ENCODE peak calls at places on chromosomes 13 and 19, in five cellular contexts. Z, I, T, B and J are unnamed samples.

GRCh38 chr19:29285187-29285687 is 72.3 kb upstream of the UQCRFS1 start:
- DNase-seq in Z (no peak), I (no peak), T (no peak), B (no peak), J (no peak)

GRCh38 chr19:55489711-55490477 is 1.7 kb downstream of the SSC5D start:
- DNase-seq in Z (no peak), I (no peak), T (no peak), B (no peak), J (no peak)

GRCh38 chr13:95471960-95472359 is 80.6 kb upstream of the CLDN10 start:
- DNase-seq in Z (no peak), I (no peak), T (no peak), B (no peak), J (no peak)

GRCh38 chr19:11624064-11624463 is 26.8 kb downstream of the ZNF627 start:
- DNase-seq in Z (no peak), I (no peak), T (peak; percentile 49), B (no peak), J (no peak)

GRCh38 chr19:12872941-12873890 is 8.0 kb downstream of the DNASE2 start:
- DNase-seq in Z (no peak), I (no peak), T (peak; percentile 50), B (no peak), J (no peak)

GRCh38 chr19:1066748-1067340 is at the start of gene ARHGAP45:
- DNase-seq in Z (no peak), I (no peak), T (no peak), B (no peak), J (no peak)

GRCh38 chr13:27270594-27271520 is at the start of gene RASL11A:
- DNase-seq in Z (no peak), I (peak; percentile 87), T (no peak), B (peak; percentile 69), J (peak; percentile 43)

GRCh38 chr13:39816936-39817335 is 161.5 kb downstream of the COG6 start:
- DNase-seq in Z (no peak), I (no peak), T (no peak), B (no peak), J (no peak)

GRCh38 chr19:45170146-45171106 is 7.6 kb downstream of the TRAPPC6A start:
- DNase-seq in Z (no peak), I (no peak), T (no peak), B (no peak), J (no peak)

GRCh38 chr19:1750343-1751021 is 2.8 kb upstream of the ONECUT3 start:
- DNase-seq in Z (no peak), I (no peak), T (no peak), B (no peak), J (no peak)

GRCh38 chr13:52371736-52372247 is 34.2 kb downstream of the THSD1 start:
- DNase-seq in Z (no peak), I (no peak), T (no peak), B (no peak), J (no peak)

GRCh38 chr19:46724468-46724867 is 7.6 kb upstream of the PRKD2 start:
- DNase-seq in Z (no peak), I (no peak), T (no peak), B (no peak), J (no peak)

GRCh38 chr13:20475927-20476691 is 49.5 kb downstream of the CRYL1 start:
- DNase-seq in Z (no peak), I (no peak), T (no peak), B (no peak), J (no peak)

GRCh38 chr13:48431431-48431830 is 18.5 kb upstream of the LPAR6 start:
- DNase-seq in Z (no peak), I (no peak), T (no peak), B (no peak), J (no peak)

GRCh38 chr19:58182577-58182988 is 278 bp upstream of the ZNF274 start:
- DNase-seq in Z (peak; percentile 70), I (no peak), T (no peak), B (no peak), J (no peak)

GRCh38 chr13:99432637-99433542 is 68.4 kb upstream of the TM9SF2 start:
- DNase-seq in Z (no peak), I (no peak), T (peak; percentile 75), B (no peak), J (no peak)

GRCh38 chr13:112697756-112698655 is 8.2 kb downstream of the ATP11A start:
- DNase-seq in Z (no peak), I (peak; percentile 58), T (no peak), B (peak; percentile 68), J (no peak)